ENCODE peak calls at places on chromosomes 4 and X, in seven cellular contexts. Y is CD4-positive, alpha-beta memory T cell; H is GM23248; W is neural progenitor cell; V is heart right ventricle; X is right atrium auricular region; F is esophagus squamous epithelium. E is an unnamed sample. For H3K27me3 and H3K36me3, the result is how much of the 10 kb centered on the place peaks cover.

GRCh38 chr4:140688711-140689598 is 67.2 kb downstream of the TBC1D9 start:
- DNase-seq in Y (no peak), H (peak), W (no peak), V (no peak), X (no peak), F (no peak), E (no peak)

GRCh38 chr4:55931043-55931442 is 17.7 kb upstream of the CEP135 start:
- DNase-seq in Y (no peak), H (no peak), W (no peak), V (no peak), X (no peak), F (no peak), E (no peak)

GRCh38 chr4:27001398-27002164 is 140.9 kb downstream of the STIM2 start:
- DNase-seq in Y (no peak), H (no peak), W (no peak), V (no peak), X (no peak), F (no peak), E (no peak)

GRCh38 chr4:31545330-31545729 is 825.2 kb downstream of the PCDH7 start:
- DNase-seq in Y (no peak), H (no peak), W (no peak), V (no peak), X (no peak), F (no peak), E (no peak)

GRCh38 chr4:2673157-2673556 is 83.0 kb downstream of the TNIP2 start:
- DNase-seq in Y (no peak), H (peak), W (peak), V (no peak), X (no peak), F (no peak), E (no peak)

GRCh38 chr4:112270643-112271484 is 14.8 kb downstream of the TIFA start:
- DNase-seq in Y (no peak), H (peak), W (no peak), V (no peak), X (no peak), F (no peak), E (peak)

GRCh38 chr4:143514432-143514831 is 930 bp downstream of the SMARCA5 start:
- DNase-seq in Y (no peak), H (peak), W (peak), V (peak), X (no peak), F (no peak), E (peak)

GRCh38 chrX:7059214-7059838 is 88.2 kb upstream of the STS start:
- DNase-seq in Y (no peak), H (no peak), W (no peak), V (no peak), X (no peak), F (no peak), E (no peak)

GRCh38 chrX:91434351-91435168 is at the start of gene PABPC5:
- DNase-seq in Y (no peak), H (peak), W (peak), V (peak), X (peak), F (no peak), E (peak)

GRCh38 chr4:87152310-87153061 is 67.9 kb downstream of the KLHL8 start:
- DNase-seq in Y (no peak), H (no peak), W (peak), V (no peak), X (no peak), F (no peak), E (no peak)

GRCh38 chrX:81957900-81958545 is 756.1 kb downstream of the SH3BGRL start:
- DNase-seq in Y (peak), H (peak), W (peak), V (no peak), X (no peak), F (no peak), E (no peak)

GRCh38 chrX:40106677-40107290 is 9.0 kb upstream of the BCOR start:
- DNase-seq in Y (no peak), H (peak), W (no peak), V (peak), X (no peak), F (no peak), E (peak)

DNA sequence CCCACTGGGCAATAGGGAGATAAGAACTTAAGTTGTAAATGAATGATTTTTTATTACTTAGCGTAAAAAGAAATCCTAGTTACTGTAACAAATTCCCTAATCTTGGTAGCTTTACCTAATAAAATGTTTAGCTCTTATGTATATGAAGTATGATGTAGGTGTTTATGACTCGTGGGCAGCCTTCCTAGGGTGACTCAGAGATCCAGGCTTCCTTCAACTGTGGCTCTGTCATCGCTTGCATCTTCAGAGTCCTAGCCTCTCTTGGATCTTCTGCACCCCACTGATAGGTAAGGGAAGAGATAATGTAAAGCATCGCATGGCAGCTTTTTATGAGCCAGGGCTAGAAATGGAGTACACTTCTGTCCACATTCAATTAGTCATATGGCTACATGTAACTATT is 165.6 kb upstream of the GLRA2 start:
- DNase-seq in Y (no peak), H (peak), W (no peak), V (no peak), X (no peak), F (no peak), E (no peak)
- H3K27me3 ChIP-seq in Y (under half), H (under half), W (under half), V (under half), X (under half), F (under half), E (under half)

DNA sequence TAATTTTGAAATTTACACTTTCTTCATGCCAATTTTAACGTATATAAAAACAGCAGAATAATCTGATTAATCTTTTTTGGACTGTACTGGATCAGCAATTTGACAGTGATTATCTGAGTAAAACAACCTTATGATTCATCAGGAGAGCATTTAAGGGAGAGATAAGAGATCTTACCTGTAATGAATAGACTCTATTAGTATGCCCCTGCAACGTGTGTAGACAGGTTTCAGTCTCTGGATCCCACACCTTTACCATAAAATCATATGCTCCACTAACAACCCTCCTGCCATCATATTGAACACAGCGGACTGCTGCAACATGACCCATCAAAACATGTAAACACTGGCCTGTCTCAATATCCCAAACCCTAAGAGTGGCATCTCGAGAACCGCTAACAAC is 210.1 kb downstream of the FBXW7 start:
- DNase-seq in Y (no peak), H (no peak), W (no peak), V (no peak), X (no peak), F (no peak), E (no peak)
- H3K36me3 ChIP-seq in Y (under half), H (half or more), W (under half), V (under half), X (under half), F (under half), E (under half)

GRCh38 chr4:83535945-83536648 is at the start of gene GPAT3:
- DNase-seq in Y (peak), H (peak), W (peak), V (peak), X (peak), F (no peak), E (peak)
- H3K27me3 ChIP-seq in Y (under half), H (under half), W (half or more), V (under half), X (under half), F (under half), E (under half)

DNA sequence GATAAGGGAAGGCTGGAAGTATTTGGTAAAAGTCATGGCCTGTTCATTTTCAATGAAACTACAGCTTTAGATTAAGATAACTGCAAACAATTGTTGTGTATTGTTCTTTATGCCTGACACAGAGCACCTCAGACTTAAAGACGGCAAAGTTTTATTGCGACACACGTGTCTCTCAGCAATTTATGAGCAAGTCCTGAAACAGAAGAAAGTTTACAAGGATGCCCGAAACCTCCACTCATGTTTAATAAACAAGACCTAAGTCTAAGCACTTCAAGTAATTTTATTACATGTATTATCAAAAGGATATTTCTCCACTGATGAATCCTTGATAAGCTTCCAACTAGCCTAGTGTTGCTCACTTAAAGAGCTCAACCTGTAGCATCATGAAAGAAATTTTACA is 51.0 kb downstream of the DHX15 start:
- DNase-seq in Y (no peak), H (peak), W (no peak), V (no peak), X (no peak), F (no peak), E (no peak)
- H3K36me3 ChIP-seq in Y (under half), H (half or more), W (under half), V (under half), X (half or more), F (under half), E (under half)

E was measured in SJSA1.